ENCODE peak calls at places on chromosomes 2 and 18, in eight cellular contexts. One of them, this sample, is unnamed.

GRCh38 chr18:58911766-58912165 is 47.1 kb downstream of the ZNF532 start:
- DNase-seq in activated T-cell treated with anti-CD3 and anti-CD28 coated beads for 1 hour: no peak
- DNase-seq in tibial nerve: peak
- DNase-seq in omental fat pad: no peak
- DNase-seq in stimulated activated CD4-positive, alpha-beta T cell treated with anti-CD3 and anti-CD28 coated beads, Interleukin-12 subunit alpha, Interleukin-12 subunit beta, amount 100 ng/mL, for 48 hours: no peak
- DNase-seq in heart left ventricle: no peak
- DNase-seq in NCI-H510A: no peak
- DNase-seq in NCI-H460: no peak
- DNase-seq in this sample: no peak

GRCh38 chr18:23257153-23257552 is 121.9 kb downstream of the CABLES1 start:
- DNase-seq in NCI-H460: no peak
- DNase-seq in omental fat pad: no peak
- DNase-seq in stimulated activated CD4-positive, alpha-beta T cell treated with anti-CD3 and anti-CD28 coated beads, Interleukin-12 subunit alpha, Interleukin-12 subunit beta, amount 100 ng/mL, for 48 hours: no peak
- DNase-seq in tibial nerve: no peak
- DNase-seq in activated T-cell treated with anti-CD3 and anti-CD28 coated beads for 1 hour: no peak
- DNase-seq in NCI-H510A: no peak
- DNase-seq in heart left ventricle: no peak
- DNase-seq in this sample: no peak

GRCh38 chr2:191539068-191539467 is 138.9 kb upstream of the NABP1 start:
- DNase-seq in NCI-H460: no peak
- DNase-seq in activated T-cell treated with anti-CD3 and anti-CD28 coated beads for 1 hour: peak
- DNase-seq in NCI-H510A: no peak
- DNase-seq in stimulated activated CD4-positive, alpha-beta T cell treated with anti-CD3 and anti-CD28 coated beads, Interleukin-12 subunit alpha, Interleukin-12 subunit beta, amount 100 ng/mL, for 48 hours: no peak
- DNase-seq in tibial nerve: no peak
- DNase-seq in omental fat pad: no peak
- DNase-seq in heart left ventricle: no peak
- DNase-seq in this sample: no peak

GRCh38 chr2:204183608-204184007 is 247.0 kb downstream of the ICOS start:
- DNase-seq in activated T-cell treated with anti-CD3 and anti-CD28 coated beads for 1 hour: no peak
- DNase-seq in stimulated activated CD4-positive, alpha-beta T cell treated with anti-CD3 and anti-CD28 coated beads, Interleukin-12 subunit alpha, Interleukin-12 subunit beta, amount 100 ng/mL, for 48 hours: no peak
- DNase-seq in tibial nerve: no peak
- DNase-seq in omental fat pad: no peak
- DNase-seq in NCI-H510A: no peak
- DNase-seq in heart left ventricle: no peak
- DNase-seq in NCI-H460: no peak
- DNase-seq in this sample: no peak

GRCh38 chr2:98664323-98664722 is 55.9 kb downstream of the UNC50 start:
- DNase-seq in omental fat pad: no peak
- DNase-seq in NCI-H460: peak
- DNase-seq in heart left ventricle: no peak
- DNase-seq in activated T-cell treated with anti-CD3 and anti-CD28 coated beads for 1 hour: no peak
- DNase-seq in stimulated activated CD4-positive, alpha-beta T cell treated with anti-CD3 and anti-CD28 coated beads, Interleukin-12 subunit alpha, Interleukin-12 subunit beta, amount 100 ng/mL, for 48 hours: peak
- DNase-seq in tibial nerve: no peak
- DNase-seq in NCI-H510A: no peak
- DNase-seq in this sample: no peak

GRCh38 chr2:67970542-67970941 is 92.3 kb downstream of the C1D start:
- DNase-seq in NCI-H510A: no peak
- DNase-seq in activated T-cell treated with anti-CD3 and anti-CD28 coated beads for 1 hour: no peak
- DNase-seq in omental fat pad: no peak
- DNase-seq in NCI-H460: no peak
- DNase-seq in heart left ventricle: no peak
- DNase-seq in tibial nerve: no peak
- DNase-seq in stimulated activated CD4-positive, alpha-beta T cell treated with anti-CD3 and anti-CD28 coated beads, Interleukin-12 subunit alpha, Interleukin-12 subunit beta, amount 100 ng/mL, for 48 hours: no peak
- DNase-seq in this sample: no peak

GRCh38 chr2:120066708-120067547 is 54.1 kb downstream of the EPB41L5 start:
- DNase-seq in NCI-H460: peak
- DNase-seq in NCI-H510A: peak
- DNase-seq in tibial nerve: no peak
- DNase-seq in stimulated activated CD4-positive, alpha-beta T cell treated with anti-CD3 and anti-CD28 coated beads, Interleukin-12 subunit alpha, Interleukin-12 subunit beta, amount 100 ng/mL, for 48 hours: no peak
- DNase-seq in heart left ventricle: no peak
- DNase-seq in activated T-cell treated with anti-CD3 and anti-CD28 coated beads for 1 hour: no peak
- DNase-seq in omental fat pad: no peak
- DNase-seq in this sample: no peak

GRCh38 chr2:206378835-206379234 is 64.5 kb upstream of the ADAM23 start:
- DNase-seq in omental fat pad: no peak
- DNase-seq in NCI-H460: no peak
- DNase-seq in tibial nerve: no peak
- DNase-seq in heart left ventricle: no peak
- DNase-seq in NCI-H510A: no peak
- DNase-seq in stimulated activated CD4-positive, alpha-beta T cell treated with anti-CD3 and anti-CD28 coated beads, Interleukin-12 subunit alpha, Interleukin-12 subunit beta, amount 100 ng/mL, for 48 hours: no peak
- DNase-seq in activated T-cell treated with anti-CD3 and anti-CD28 coated beads for 1 hour: no peak
- DNase-seq in this sample: peak

GRCh38 chr2:54409752-54410151 is 46.4 kb upstream of the SPTBN1 start:
- DNase-seq in omental fat pad: no peak
- DNase-seq in heart left ventricle: no peak
- DNase-seq in activated T-cell treated with anti-CD3 and anti-CD28 coated beads for 1 hour: no peak
- DNase-seq in NCI-H510A: no peak
- DNase-seq in tibial nerve: no peak
- DNase-seq in stimulated activated CD4-positive, alpha-beta T cell treated with anti-CD3 and anti-CD28 coated beads, Interleukin-12 subunit alpha, Interleukin-12 subunit beta, amount 100 ng/mL, for 48 hours: no peak
- DNase-seq in NCI-H460: no peak
- DNase-seq in this sample: no peak

GRCh38 chr18:58692420-58693185 is 21.3 kb downstream of the MALT1 start:
- DNase-seq in activated T-cell treated with anti-CD3 and anti-CD28 coated beads for 1 hour: no peak
- DNase-seq in tibial nerve: no peak
- DNase-seq in stimulated activated CD4-positive, alpha-beta T cell treated with anti-CD3 and anti-CD28 coated beads, Interleukin-12 subunit alpha, Interleukin-12 subunit beta, amount 100 ng/mL, for 48 hours: no peak
- DNase-seq in NCI-H510A: no peak
- DNase-seq in omental fat pad: no peak
- DNase-seq in NCI-H460: no peak
- DNase-seq in heart left ventricle: no peak
- DNase-seq in this sample: no peak